ENCODE peak calls at places on chromosomes 13 and 19, in four cellular contexts. M is sigmoid colon, U is right atrium auricular region, J is omental fat pad. C is an unnamed sample.

GRCh38 chr19:40198272-40198990 is 7.2 kb downstream of the MAP3K10 start:
- DNase-seq in M (no peak), U (no peak), J (no peak), C (no peak)

GRCh38 chr19:1279782-1280341 is 4.5 kb downstream of the FAM174C start:
- DNase-seq in M (peak), U (peak), J (no peak), C (peak)

GRCh38 chr13:43432948-43433347 is 353.8 kb downstream of the ENOX1 start:
- DNase-seq in M (no peak), U (no peak), J (no peak), C (no peak)

GRCh38 chr13:61414686-61415664 is 674 bp downstream of the PCDH20 start:
- DNase-seq in M (peak), U (no peak), J (no peak), C (peak)

GRCh38 chr13:51957377-51958216 is 53.7 kb downstream of the ATP7B start:
- DNase-seq in M (no peak), U (no peak), J (no peak), C (no peak)

GRCh38 chr19:43548706-43549105 is 15.7 kb downstream of the ZNF575 start:
- DNase-seq in M (no peak), U (no peak), J (no peak), C (no peak)

GRCh38 chr19:10439588-10439987 is 19.2 kb downstream of the PDE4A start:
- DNase-seq in M (no peak), U (no peak), J (no peak), C (no peak)

GRCh38 chr19:7772752-7773291 is 9.8 kb downstream of the CLEC4M start:
- DNase-seq in M (no peak), U (no peak), J (no peak), C (no peak)

GRCh38 chr19:43532571-43532961 is 422 bp upstream of the ZNF575 start:
- DNase-seq in M (peak), U (peak), J (no peak), C (peak)

GRCh38 chr13:108215428-108215827 is at the start of gene LIG4:
- DNase-seq in M (peak), U (peak), J (no peak), C (peak)

GRCh38 chr13:51262501-51263211 is 40.5 kb downstream of the FAM124A start:
- DNase-seq in M (peak), U (no peak), J (no peak), C (no peak)

GRCh38 chr19:7385062-7385461 is 36.3 kb downstream of the ARHGEF18 start:
- DNase-seq in M (no peak), U (no peak), J (no peak), C (no peak)

GRCh38 chr19:51681286-51681956 is 11.7 kb upstream of the SPACA6 start:
- DNase-seq in M (no peak), U (no peak), J (no peak), C (no peak)

GRCh38 chr13:97905517-97905916 is 48.0 kb upstream of the IPO5 start:
- DNase-seq in M (no peak), U (no peak), J (no peak), C (no peak)

GRCh38 chr19:51317381-51317780 is 5.9 kb downstream of the IGLON5 start:
- DNase-seq in M (no peak), U (no peak), J (no peak), C (no peak)

GRCh38 chr13:37706041-37706440 is 107.5 kb upstream of the POSTN start:
- DNase-seq in M (no peak), U (no peak), J (no peak), C (no peak)

GRCh38 chr19:38266981-38267597 is 2.7 kb downstream of the SPINT2 start:
- DNase-seq in M (no peak), U (no peak), J (no peak), C (no peak)

GRCh38 chr19:21322528-21322927 is 6.7 kb downstream of the ZNF708 start:
- DNase-seq in M (no peak), U (peak), J (no peak), C (no peak)

GRCh38 chr19:19562665-19563347 is 24.7 kb downstream of the CILP2 start:
- DNase-seq in M (no peak), U (no peak), J (no peak), C (no peak)

GRCh38 chr19:4379383-4380253 is 20.7 kb downstream of the SH3GL1 start:
- DNase-seq in M (peak), U (no peak), J (peak), C (no peak)

GRCh38 chr13:54852831-54853230 is 1824.2 kb downstream of the OLFM4 start:
- DNase-seq in M (no peak), U (no peak), J (no peak), C (no peak)

GRCh38 chr13:19860884-19861655 is 2.4 kb downstream of the ZMYM5 start:
- DNase-seq in M (no peak), U (no peak), J (no peak), C (no peak)

DNA sequence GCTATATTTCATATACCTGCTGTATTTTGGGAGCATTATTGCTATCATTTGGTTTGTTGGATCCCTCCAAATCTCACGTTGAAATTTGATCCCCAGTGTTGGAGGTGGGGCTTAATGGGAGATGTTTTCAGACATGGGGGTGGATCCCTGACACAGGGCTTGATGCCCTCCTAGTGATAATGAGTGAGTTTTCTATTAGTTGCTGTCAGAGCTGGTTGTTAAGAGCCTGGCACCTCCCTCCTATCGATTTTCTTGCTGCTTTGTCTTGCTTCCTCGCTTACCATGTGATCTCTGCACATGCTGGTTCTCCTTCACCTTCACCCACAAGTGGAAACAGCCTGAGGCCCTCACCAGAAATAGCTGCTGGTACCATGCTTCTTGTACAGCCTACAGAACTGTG is 259.9 kb upstream of the STARD13 start:
- DNase-seq in M (no peak), U (no peak), J (no peak), C (no peak)
- TF ChIP-seq CTCF in M (no peak), U (no peak), J (no peak), C (no peak)

DNA sequence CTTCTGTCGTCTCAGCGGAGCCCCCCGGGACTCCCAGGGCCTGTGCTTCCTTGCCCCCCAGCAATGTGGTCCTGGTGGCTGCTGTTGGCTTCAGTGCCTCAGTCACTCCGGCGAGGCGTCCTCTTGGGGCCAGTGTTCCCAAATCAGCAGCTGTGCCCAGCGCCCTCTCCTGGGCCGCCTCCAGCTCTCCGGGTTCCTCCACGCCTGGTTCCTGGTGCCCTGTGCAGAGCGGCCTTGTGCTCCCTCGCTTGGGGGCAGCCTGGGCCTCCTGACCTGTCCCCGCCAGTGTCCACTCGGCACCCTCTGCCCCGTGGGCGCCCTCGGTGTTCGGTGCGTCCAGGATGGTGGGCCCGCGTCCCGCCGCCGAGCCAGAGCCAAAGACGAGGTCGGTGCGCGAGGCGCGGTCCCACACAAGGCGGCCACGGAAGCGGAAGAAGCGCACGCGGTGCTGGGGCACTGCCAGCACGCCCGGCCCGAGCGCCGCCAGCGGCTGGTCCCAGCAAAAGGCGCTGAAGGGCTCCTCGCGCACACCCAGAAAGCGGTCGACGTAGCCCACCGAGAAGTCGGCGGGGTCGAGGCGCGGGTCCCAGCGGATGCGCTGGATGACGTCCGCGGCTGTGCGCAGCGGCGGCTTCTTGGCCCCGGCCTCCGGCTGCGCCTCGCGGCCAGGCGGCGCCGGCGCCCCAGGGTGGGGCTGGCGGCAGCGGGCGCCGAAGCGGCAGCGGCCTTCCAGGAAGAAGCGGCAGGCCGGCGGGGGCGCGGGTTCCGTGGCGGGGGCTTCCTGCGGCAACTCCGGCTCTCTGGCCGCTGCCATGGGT is 656 bp downstream of the LENG9 start:
- DNase-seq in M (peak), U (no peak), J (no peak), C (peak)
- TF ChIP-seq CTCF in M (no peak), U (peak), J (no peak), C (no peak)

GRCh38 chr13:80341098-80341701 is at the start of gene SPRY2:
- DNase-seq in M (peak), U (peak), J (peak), C (peak)
- TF ChIP-seq CTCF in M (peak), U (peak), J (no peak), C (no peak)

GRCh38 chr13:48508001-48508400 is 24.9 kb downstream of the RCBTB2 start:
- DNase-seq in M (no peak), U (no peak), J (no peak), C (no peak)
- TF ChIP-seq CTCF in M (no peak), U (no peak), J (no peak), C (no peak)

DNA sequence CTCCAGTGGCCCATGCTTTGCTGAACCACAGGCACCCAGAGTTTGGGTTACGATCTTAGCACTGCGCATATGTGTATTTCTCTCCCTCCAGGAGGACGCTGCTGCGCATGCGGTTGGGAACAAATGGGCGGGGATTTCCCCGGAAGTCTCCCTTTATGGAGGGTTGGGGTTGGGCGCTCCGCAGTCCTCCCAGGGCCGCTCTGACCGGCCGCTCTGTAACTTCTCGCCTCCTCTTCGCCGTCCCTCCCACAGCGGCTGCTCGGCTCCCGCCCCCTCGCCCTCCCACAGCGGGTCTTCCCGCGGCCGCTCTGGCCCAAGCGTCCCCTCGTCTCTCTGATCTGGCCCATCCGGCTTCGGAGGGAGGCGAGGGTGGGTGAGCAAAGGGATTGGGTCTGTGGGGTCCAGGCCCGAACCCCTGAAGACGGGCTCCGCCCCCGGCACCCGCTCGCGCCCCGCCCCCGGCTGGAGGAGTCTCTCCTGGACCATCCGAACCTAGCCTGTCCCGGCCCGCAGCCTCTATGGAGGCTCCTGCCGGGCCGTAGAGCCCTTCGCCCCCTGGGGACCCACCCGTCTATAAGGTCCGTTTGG is at the start of gene MEGF8:
- DNase-seq in M (peak), U (peak), J (peak), C (peak)
- TF ChIP-seq CTCF in M (peak), U (peak), J (no peak), C (peak)

DNA sequence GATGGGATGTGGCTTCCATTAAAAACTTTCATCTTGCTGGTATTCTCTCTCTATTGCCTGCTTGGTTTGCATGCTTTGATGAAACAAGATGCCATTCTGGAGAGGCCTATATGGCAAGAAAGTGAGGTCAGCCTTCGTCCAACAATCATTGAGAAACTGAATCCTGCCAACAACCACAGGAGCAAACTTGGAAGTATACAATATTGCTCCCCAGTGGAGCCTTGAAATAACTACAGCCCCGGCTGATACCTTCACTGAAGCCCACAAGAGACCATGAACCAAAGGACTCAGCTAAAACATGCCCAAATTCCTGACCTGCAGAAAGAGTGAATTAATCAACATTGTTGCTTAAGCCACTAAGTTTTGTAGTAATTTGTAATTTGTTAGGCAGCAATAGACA is 82.5 kb upstream of the FGF14 start:
- DNase-seq in M (no peak), U (no peak), J (no peak), C (no peak)
- TF ChIP-seq CTCF in M (no peak), U (peak), J (no peak), C (no peak)